ENCODE peak calls at places on chromosomes 4 and X, in ten cellular contexts. One of them, this sample, is unnamed.

GRCh38 chr4:122762520-122762919 is 30.0 kb downstream of the BBS12 start:
- DNase-seq in GM23248: no peak
- DNase-seq in mammary epithelial cell: no peak
- DNase-seq in psoas muscle: no peak
- DNase-seq in IMR-90: no peak
- DNase-seq in hepatocyte: no peak
- DNase-seq in GM23338: no peak
- DNase-seq in breast epithelium: no peak
- DNase-seq in CD8-positive, alpha-beta memory T cell: peak; percentile 16
- DNase-seq in left ventricle myocardium inferior: no peak
- DNase-seq in this sample: no peak

GRCh38 chrX:9291666-9292065 is 173.2 kb upstream of the TBL1X start:
- DNase-seq in GM23248: no peak
- DNase-seq in mammary epithelial cell: no peak
- DNase-seq in psoas muscle: no peak
- DNase-seq in IMR-90: no peak
- DNase-seq in hepatocyte: peak; percentile 15
- DNase-seq in GM23338: peak; percentile 73
- DNase-seq in breast epithelium: no peak
- DNase-seq in CD8-positive, alpha-beta memory T cell: no peak
- DNase-seq in left ventricle myocardium inferior: no peak
- DNase-seq in this sample: no peak

GRCh38 chrX:11137543-11138139 is 26.5 kb downstream of the HCCS start:
- DNase-seq in GM23248: peak; percentile 44
- DNase-seq in mammary epithelial cell: no peak
- DNase-seq in psoas muscle: no peak
- DNase-seq in IMR-90: peak; percentile 52
- DNase-seq in hepatocyte: peak; percentile 63
- DNase-seq in GM23338: peak; percentile 25
- DNase-seq in breast epithelium: no peak
- DNase-seq in CD8-positive, alpha-beta memory T cell: no peak
- DNase-seq in left ventricle myocardium inferior: no peak
- DNase-seq in this sample: no peak

GRCh38 chr4:14289708-14290107 is 662.2 kb upstream of the BOD1L1 start:
- DNase-seq in GM23248: no peak
- DNase-seq in mammary epithelial cell: peak; percentile 90
- DNase-seq in psoas muscle: no peak
- DNase-seq in IMR-90: no peak
- DNase-seq in hepatocyte: no peak
- DNase-seq in GM23338: no peak
- DNase-seq in breast epithelium: no peak
- DNase-seq in CD8-positive, alpha-beta memory T cell: no peak
- DNase-seq in left ventricle myocardium inferior: no peak
- DNase-seq in this sample: no peak

GRCh38 chr4:174580597-174580996 is 58.3 kb upstream of the HPGD start:
- DNase-seq in GM23248: peak; percentile 15
- DNase-seq in mammary epithelial cell: no peak
- DNase-seq in psoas muscle: no peak
- DNase-seq in IMR-90: no peak
- DNase-seq in hepatocyte: no peak
- DNase-seq in GM23338: no peak
- DNase-seq in breast epithelium: no peak
- DNase-seq in CD8-positive, alpha-beta memory T cell: no peak
- DNase-seq in left ventricle myocardium inferior: no peak
- DNase-seq in this sample: no peak

GRCh38 chr4:128286474-128287158 is 997 bp downstream of the PGRMC2 start:
- DNase-seq in GM23248: peak; percentile 73
- DNase-seq in mammary epithelial cell: peak; percentile 58
- DNase-seq in psoas muscle: no peak
- DNase-seq in IMR-90: peak; percentile 61
- DNase-seq in hepatocyte: peak; percentile 63
- DNase-seq in GM23338: peak; percentile 46
- DNase-seq in breast epithelium: no peak
- DNase-seq in CD8-positive, alpha-beta memory T cell: no peak
- DNase-seq in left ventricle myocardium inferior: no peak
- DNase-seq in this sample: no peak

GRCh38 chr4:37095925-37096324 is 148.6 kb upstream of the NWD2 start:
- DNase-seq in GM23248: no peak
- DNase-seq in mammary epithelial cell: no peak
- DNase-seq in psoas muscle: no peak
- DNase-seq in IMR-90: no peak
- DNase-seq in hepatocyte: no peak
- DNase-seq in GM23338: no peak
- DNase-seq in breast epithelium: no peak
- DNase-seq in CD8-positive, alpha-beta memory T cell: no peak
- DNase-seq in left ventricle myocardium inferior: no peak
- DNase-seq in this sample: no peak

GRCh38 chrX:149829751-149830191 is 48.0 kb downstream of the MAGEA9 start:
- DNase-seq in GM23248: peak; percentile 59
- DNase-seq in mammary epithelial cell: peak; percentile 88
- DNase-seq in psoas muscle: no peak
- DNase-seq in IMR-90: peak; percentile 24
- DNase-seq in hepatocyte: no peak
- DNase-seq in GM23338: peak; percentile 61
- DNase-seq in breast epithelium: no peak
- DNase-seq in CD8-positive, alpha-beta memory T cell: peak; percentile 34
- DNase-seq in left ventricle myocardium inferior: no peak
- DNase-seq in this sample: no peak

GRCh38 chrX:143466130-143466529 is 51.1 kb downstream of the SPANXN3 start:
- DNase-seq in GM23248: no peak
- DNase-seq in mammary epithelial cell: no peak
- DNase-seq in psoas muscle: no peak
- DNase-seq in IMR-90: no peak
- DNase-seq in hepatocyte: no peak
- DNase-seq in GM23338: no peak
- DNase-seq in breast epithelium: no peak
- DNase-seq in CD8-positive, alpha-beta memory T cell: no peak
- DNase-seq in left ventricle myocardium inferior: no peak
- DNase-seq in this sample: no peak

GRCh38 chr4:145540235-145540634 is 58.6 kb downstream of the SMAD1 start:
- DNase-seq in GM23248: no peak
- DNase-seq in mammary epithelial cell: no peak
- DNase-seq in psoas muscle: no peak
- DNase-seq in IMR-90: peak; percentile 51
- DNase-seq in hepatocyte: no peak
- DNase-seq in GM23338: no peak
- DNase-seq in breast epithelium: no peak
- DNase-seq in CD8-positive, alpha-beta memory T cell: no peak
- DNase-seq in left ventricle myocardium inferior: no peak
- DNase-seq in this sample: no peak
- H3K4me1 ChIP-seq in GM23248: peaks cover 3% of the 10 kb centered on the region
- H3K4me1 ChIP-seq in mammary epithelial cell: peaks cover 8% of the 10 kb centered on the region
- H3K4me1 ChIP-seq in psoas muscle: peaks cover 8% of the 10 kb centered on the region
- H3K4me1 ChIP-seq in IMR-90: peaks cover 15% of the 10 kb centered on the region
- H3K4me1 ChIP-seq in hepatocyte: peaks cover 5% of the 10 kb centered on the region
- H3K4me1 ChIP-seq in GM23338: peaks cover 24% of the 10 kb centered on the region
- H3K4me1 ChIP-seq in breast epithelium: no peaks in the 10 kb centered on the region
- H3K4me1 ChIP-seq in CD8-positive, alpha-beta memory T cell: no peaks in the 10 kb centered on the region
- H3K4me1 ChIP-seq in left ventricle myocardium inferior: peaks cover 49% of the 10 kb centered on the region
- H3K4me1 ChIP-seq in this sample: peaks cover 5% of the 10 kb centered on the region

DNA sequence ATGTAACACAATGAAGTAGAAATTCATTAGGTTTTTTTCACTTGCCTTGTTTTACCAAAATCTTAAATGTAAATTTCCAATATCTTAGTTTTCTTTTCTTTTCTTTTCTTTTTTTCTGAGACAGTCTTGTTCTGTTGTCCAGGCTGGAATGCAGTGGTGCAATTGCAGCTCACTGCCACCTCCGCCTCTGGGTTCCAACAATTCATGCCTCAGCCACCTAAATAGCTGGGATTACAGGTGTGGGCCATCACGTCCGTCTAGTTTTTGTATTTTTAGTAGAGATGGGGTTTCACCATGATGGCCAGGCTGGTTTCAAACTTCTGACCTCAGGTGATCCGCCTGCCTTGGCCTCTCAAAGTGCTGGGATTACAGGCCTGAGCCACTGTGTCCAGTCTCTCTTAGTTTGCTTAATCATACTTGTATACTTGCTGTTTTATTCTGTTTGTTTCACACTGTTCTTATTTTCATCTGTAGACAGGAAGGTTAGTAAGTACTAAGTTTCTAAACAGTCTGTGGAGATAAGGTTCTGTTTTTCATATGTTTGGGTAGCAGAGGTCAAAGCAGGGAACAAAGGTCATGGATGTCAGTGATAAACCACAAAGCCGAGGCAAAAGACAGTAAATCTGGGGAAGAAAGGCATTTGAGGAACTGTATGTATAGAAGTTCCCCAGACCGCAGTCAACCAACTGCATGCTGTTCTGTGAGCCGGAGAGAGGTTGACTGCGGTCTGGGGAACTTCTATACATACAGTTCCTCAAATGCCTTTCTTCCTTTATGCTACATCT is 129.1 kb downstream of the CBR4 start:
- DNase-seq in GM23248: no peak
- DNase-seq in mammary epithelial cell: no peak
- DNase-seq in psoas muscle: no peak
- DNase-seq in IMR-90: no peak
- DNase-seq in hepatocyte: no peak
- DNase-seq in GM23338: no peak
- DNase-seq in breast epithelium: no peak
- DNase-seq in CD8-positive, alpha-beta memory T cell: no peak
- DNase-seq in left ventricle myocardium inferior: no peak
- DNase-seq in this sample: no peak
- H3K4me1 ChIP-seq in GM23248: peaks cover 49% of the 10 kb centered on the region
- H3K4me1 ChIP-seq in mammary epithelial cell: peaks cover 31% of the 10 kb centered on the region
- H3K4me1 ChIP-seq in psoas muscle: peaks cover 60% of the 10 kb centered on the region
- H3K4me1 ChIP-seq in IMR-90: peaks cover 28% of the 10 kb centered on the region
- H3K4me1 ChIP-seq in hepatocyte: peaks cover 14% of the 10 kb centered on the region
- H3K4me1 ChIP-seq in GM23338: no peaks in the 10 kb centered on the region
- H3K4me1 ChIP-seq in breast epithelium: peaks cover 6% of the 10 kb centered on the region
- H3K4me1 ChIP-seq in CD8-positive, alpha-beta memory T cell: no peaks in the 10 kb centered on the region
- H3K4me1 ChIP-seq in left ventricle myocardium inferior: peaks cover 94% of the 10 kb centered on the region
- H3K4me1 ChIP-seq in this sample: peaks cover 4% of the 10 kb centered on the region

GRCh38 chrX:2712428-2712827 is 21.3 kb downstream of the CD99 start:
- DNase-seq in GM23248: no peak
- DNase-seq in mammary epithelial cell: no peak
- DNase-seq in psoas muscle: no peak
- DNase-seq in IMR-90: no peak
- DNase-seq in hepatocyte: no peak
- DNase-seq in GM23338: no peak
- DNase-seq in breast epithelium: no peak
- DNase-seq in CD8-positive, alpha-beta memory T cell: no peak
- DNase-seq in left ventricle myocardium inferior: no peak
- DNase-seq in this sample: no peak
- H3K4me1 ChIP-seq in GM23248: peaks cover 23% of the 10 kb centered on the region
- H3K4me1 ChIP-seq in mammary epithelial cell: peaks cover 26% of the 10 kb centered on the region
- H3K4me1 ChIP-seq in psoas muscle: peaks cover 22% of the 10 kb centered on the region
- H3K4me1 ChIP-seq in IMR-90: peaks cover 18% of the 10 kb centered on the region
- H3K4me1 ChIP-seq in hepatocyte: peaks cover 20% of the 10 kb centered on the region
- H3K4me1 ChIP-seq in GM23338: peaks cover 16% of the 10 kb centered on the region
- H3K4me1 ChIP-seq in breast epithelium: no peaks in the 10 kb centered on the region
- H3K4me1 ChIP-seq in CD8-positive, alpha-beta memory T cell: peaks cover 48% of the 10 kb centered on the region
- H3K4me1 ChIP-seq in left ventricle myocardium inferior: peaks cover 49% of the 10 kb centered on the region
- H3K4me1 ChIP-seq in this sample: no peaks in the 10 kb centered on the region

GRCh38 chr4:48816971-48817370 is 13.9 kb upstream of the OCIAD1 start:
- DNase-seq in GM23248: no peak
- DNase-seq in mammary epithelial cell: no peak
- DNase-seq in psoas muscle: no peak
- DNase-seq in IMR-90: no peak
- DNase-seq in hepatocyte: no peak
- DNase-seq in GM23338: no peak
- DNase-seq in breast epithelium: no peak
- DNase-seq in CD8-positive, alpha-beta memory T cell: no peak
- DNase-seq in left ventricle myocardium inferior: no peak
- DNase-seq in this sample: no peak

GRCh38 chr4:48815483-48815882 is 15.4 kb upstream of the OCIAD1 start:
- DNase-seq in GM23248: no peak
- DNase-seq in mammary epithelial cell: no peak
- DNase-seq in psoas muscle: no peak
- DNase-seq in IMR-90: no peak
- DNase-seq in hepatocyte: no peak
- DNase-seq in GM23338: no peak
- DNase-seq in breast epithelium: no peak
- DNase-seq in CD8-positive, alpha-beta memory T cell: no peak
- DNase-seq in left ventricle myocardium inferior: no peak
- DNase-seq in this sample: no peak

GRCh38 chr4:48812866-48813265 is 18.0 kb upstream of the OCIAD1 start:
- DNase-seq in GM23248: no peak
- DNase-seq in mammary epithelial cell: no peak
- DNase-seq in psoas muscle: no peak
- DNase-seq in IMR-90: no peak
- DNase-seq in hepatocyte: no peak
- DNase-seq in GM23338: no peak
- DNase-seq in breast epithelium: no peak
- DNase-seq in CD8-positive, alpha-beta memory T cell: no peak
- DNase-seq in left ventricle myocardium inferior: no peak
- DNase-seq in this sample: no peak

DNA sequence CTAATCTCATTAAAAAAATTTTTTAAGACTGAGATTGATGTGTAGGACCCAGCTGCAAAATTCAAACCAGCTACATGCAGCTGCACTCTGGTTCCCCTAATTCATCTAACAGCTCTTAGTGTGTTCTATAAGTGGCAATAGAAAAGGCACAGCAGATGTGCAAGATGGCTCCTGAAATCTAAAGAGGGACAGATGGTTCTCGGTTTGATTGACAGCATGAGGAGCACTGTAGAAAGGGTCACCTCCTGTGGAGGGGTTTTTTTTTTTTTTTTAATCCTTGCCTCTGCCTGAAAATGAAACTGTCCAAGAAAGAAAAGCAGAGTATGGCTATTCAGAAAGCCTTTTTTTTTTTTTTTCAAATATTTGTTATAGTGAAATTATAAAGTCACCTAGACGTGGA is 16.9 kb upstream of the OCIAD1 start:
- DNase-seq in GM23248: no peak
- DNase-seq in mammary epithelial cell: no peak
- DNase-seq in psoas muscle: no peak
- DNase-seq in IMR-90: no peak
- DNase-seq in hepatocyte: no peak
- DNase-seq in GM23338: no peak
- DNase-seq in breast epithelium: no peak
- DNase-seq in CD8-positive, alpha-beta memory T cell: no peak
- DNase-seq in left ventricle myocardium inferior: no peak
- DNase-seq in this sample: no peak
- H3K4me1 ChIP-seq in GM23248: no peaks in the 10 kb centered on the region
- H3K4me1 ChIP-seq in mammary epithelial cell: no peaks in the 10 kb centered on the region
- H3K4me1 ChIP-seq in psoas muscle: no peaks in the 10 kb centered on the region
- H3K4me1 ChIP-seq in IMR-90: no peaks in the 10 kb centered on the region
- H3K4me1 ChIP-seq in hepatocyte: no peaks in the 10 kb centered on the region
- H3K4me1 ChIP-seq in GM23338: peaks cover 5% of the 10 kb centered on the region
- H3K4me1 ChIP-seq in breast epithelium: no peaks in the 10 kb centered on the region
- H3K4me1 ChIP-seq in CD8-positive, alpha-beta memory T cell: no peaks in the 10 kb centered on the region
- H3K4me1 ChIP-seq in left ventricle myocardium inferior: no peaks in the 10 kb centered on the region
- H3K4me1 ChIP-seq in this sample: no peaks in the 10 kb centered on the region

GRCh38 chr4:101262683-101263082 is 84.6 kb downstream of the PPP3CA start:
- DNase-seq in GM23248: no peak
- DNase-seq in mammary epithelial cell: no peak
- DNase-seq in psoas muscle: no peak
- DNase-seq in IMR-90: no peak
- DNase-seq in hepatocyte: no peak
- DNase-seq in GM23338: no peak
- DNase-seq in breast epithelium: no peak
- DNase-seq in CD8-positive, alpha-beta memory T cell: no peak
- DNase-seq in left ventricle myocardium inferior: no peak
- DNase-seq in this sample: no peak
- H3K4me1 ChIP-seq in GM23248: peaks cover 26% of the 10 kb centered on the region
- H3K4me1 ChIP-seq in mammary epithelial cell: peaks cover 8% of the 10 kb centered on the region
- H3K4me1 ChIP-seq in psoas muscle: peaks cover 18% of the 10 kb centered on the region
- H3K4me1 ChIP-seq in IMR-90: peaks cover 3% of the 10 kb centered on the region
- H3K4me1 ChIP-seq in hepatocyte: no peaks in the 10 kb centered on the region
- H3K4me1 ChIP-seq in GM23338: peaks cover 15% of the 10 kb centered on the region
- H3K4me1 ChIP-seq in breast epithelium: no peaks in the 10 kb centered on the region
- H3K4me1 ChIP-seq in CD8-positive, alpha-beta memory T cell: peaks cover 13% of the 10 kb centered on the region
- H3K4me1 ChIP-seq in left ventricle myocardium inferior: peaks cover 31% of the 10 kb centered on the region
- H3K4me1 ChIP-seq in this sample: peaks cover 5% of the 10 kb centered on the region